ENCODE peak calls at places on chromosomes 1 and 21, in ten cellular contexts. One of them, this sample, is unnamed.

GRCh38 chr1:238485906-238486219 is 595.1 kb upstream of the ZP4 start:
- DNase-seq in esophagus muscularis mucosa: no peak
- DNase-seq in IMR-90: no peak
- DNase-seq in adrenal gland: no peak
- DNase-seq in Peyer's patch: no peak
- DNase-seq in uterus: peak; percentile 17
- DNase-seq in prostate gland: peak; percentile 11
- DNase-seq in K562: no peak
- DNase-seq in esophagus squamous epithelium: no peak
- DNase-seq in suprapubic skin: no peak
- DNase-seq in this sample: no peak

GRCh38 chr1:165703648-165704047 is 5.3 kb upstream of the ALDH9A1 start:
- DNase-seq in uterus: no peak
- DNase-seq in adrenal gland: no peak
- DNase-seq in Peyer's patch: no peak
- DNase-seq in suprapubic skin: no peak
- DNase-seq in esophagus muscularis mucosa: no peak
- DNase-seq in K562: no peak
- DNase-seq in IMR-90: no peak
- DNase-seq in prostate gland: no peak
- DNase-seq in esophagus squamous epithelium: no peak
- DNase-seq in this sample: no peak

GRCh38 chr1:2528016-2528415 is 1.6 kb upstream of the PANK4 start:
- DNase-seq in suprapubic skin: no peak
- DNase-seq in uterus: peak; percentile 48
- DNase-seq in Peyer's patch: no peak
- DNase-seq in adrenal gland: no peak
- DNase-seq in IMR-90: no peak
- DNase-seq in esophagus muscularis mucosa: no peak
- DNase-seq in esophagus squamous epithelium: no peak
- DNase-seq in prostate gland: peak; percentile 54
- DNase-seq in K562: peak; percentile 31
- DNase-seq in this sample: peak; percentile 46

GRCh38 chr21:43800124-43800523 is 10.7 kb downstream of the RRP1 start:
- DNase-seq in suprapubic skin: no peak
- DNase-seq in uterus: no peak
- DNase-seq in esophagus muscularis mucosa: no peak
- DNase-seq in esophagus squamous epithelium: no peak
- DNase-seq in IMR-90: no peak
- DNase-seq in Peyer's patch: no peak
- DNase-seq in adrenal gland: no peak
- DNase-seq in prostate gland: no peak
- DNase-seq in K562: no peak
- DNase-seq in this sample: no peak

GRCh38 chr1:82565546-82565945 is 764.8 kb downstream of the ADGRL2 start:
- DNase-seq in suprapubic skin: no peak
- DNase-seq in adrenal gland: peak; percentile 9
- DNase-seq in IMR-90: peak; percentile 1
- DNase-seq in Peyer's patch: no peak
- DNase-seq in esophagus squamous epithelium: no peak
- DNase-seq in K562: no peak
- DNase-seq in esophagus muscularis mucosa: no peak
- DNase-seq in uterus: no peak
- DNase-seq in prostate gland: no peak
- DNase-seq in this sample: peak; percentile 10

GRCh38 chr1:230570724-230571390 is 71.4 kb upstream of the COG2 start:
- DNase-seq in esophagus squamous epithelium: no peak
- DNase-seq in suprapubic skin: no peak
- DNase-seq in IMR-90: no peak
- DNase-seq in esophagus muscularis mucosa: no peak
- DNase-seq in K562: no peak
- DNase-seq in prostate gland: no peak
- DNase-seq in adrenal gland: no peak
- DNase-seq in Peyer's patch: no peak
- DNase-seq in uterus: no peak
- DNase-seq in this sample: peak; percentile 22

GRCh38 chr1:46983825-46984586 is 39.5 kb upstream of the CYP4X1 start:
- DNase-seq in esophagus squamous epithelium: no peak
- DNase-seq in K562: no peak
- DNase-seq in suprapubic skin: no peak
- DNase-seq in adrenal gland: no peak
- DNase-seq in Peyer's patch: no peak
- DNase-seq in prostate gland: no peak
- DNase-seq in esophagus muscularis mucosa: no peak
- DNase-seq in uterus: no peak
- DNase-seq in IMR-90: no peak
- DNase-seq in this sample: no peak

GRCh38 chr1:77762072-77762476 is 2.4 kb upstream of the USP33 start:
- DNase-seq in esophagus muscularis mucosa: no peak
- DNase-seq in IMR-90: peak; percentile 81
- DNase-seq in adrenal gland: no peak
- DNase-seq in uterus: no peak
- DNase-seq in prostate gland: no peak
- DNase-seq in K562: peak; percentile 79
- DNase-seq in suprapubic skin: no peak
- DNase-seq in esophagus squamous epithelium: no peak
- DNase-seq in Peyer's patch: no peak
- DNase-seq in this sample: no peak

GRCh38 chr1:201363455-201363854 is 14.0 kb downstream of the TNNT2 start:
- DNase-seq in Peyer's patch: peak; percentile 9
- DNase-seq in esophagus muscularis mucosa: no peak
- DNase-seq in esophagus squamous epithelium: no peak
- DNase-seq in K562: no peak
- DNase-seq in uterus: no peak
- DNase-seq in suprapubic skin: no peak
- DNase-seq in prostate gland: no peak
- DNase-seq in IMR-90: no peak
- DNase-seq in adrenal gland: no peak
- DNase-seq in this sample: no peak

GRCh38 chr1:107153033-107153432 is 12.2 kb downstream of the NTNG1 start:
- DNase-seq in esophagus squamous epithelium: no peak
- DNase-seq in uterus: no peak
- DNase-seq in adrenal gland: no peak
- DNase-seq in IMR-90: no peak
- DNase-seq in suprapubic skin: no peak
- DNase-seq in esophagus muscularis mucosa: no peak
- DNase-seq in K562: peak; percentile 11
- DNase-seq in Peyer's patch: no peak
- DNase-seq in prostate gland: no peak
- DNase-seq in this sample: no peak

GRCh38 chr1:10495942-10496341 is 21.2 kb downstream of the PEX14 start:
- DNase-seq in suprapubic skin: no peak
- DNase-seq in uterus: no peak
- DNase-seq in IMR-90: no peak
- DNase-seq in adrenal gland: no peak
- DNase-seq in esophagus squamous epithelium: no peak
- DNase-seq in K562: no peak
- DNase-seq in esophagus muscularis mucosa: no peak
- DNase-seq in prostate gland: peak; percentile 90
- DNase-seq in Peyer's patch: no peak
- DNase-seq in this sample: no peak

GRCh38 chr1:43021547-43022474 is 63.1 kb upstream of the SLC2A1 start:
- DNase-seq in adrenal gland: no peak
- DNase-seq in esophagus muscularis mucosa: no peak
- DNase-seq in suprapubic skin: peak; percentile 82
- DNase-seq in K562: no peak
- DNase-seq in uterus: no peak
- DNase-seq in IMR-90: no peak
- DNase-seq in prostate gland: peak; percentile 89
- DNase-seq in Peyer's patch: no peak
- DNase-seq in esophagus squamous epithelium: no peak
- DNase-seq in this sample: no peak

GRCh38 chr1:74571875-74572274 is 59.5 kb upstream of the LRRC53 start:
- DNase-seq in prostate gland: no peak
- DNase-seq in uterus: no peak
- DNase-seq in IMR-90: no peak
- DNase-seq in esophagus muscularis mucosa: no peak
- DNase-seq in adrenal gland: no peak
- DNase-seq in K562: no peak
- DNase-seq in Peyer's patch: no peak
- DNase-seq in esophagus squamous epithelium: no peak
- DNase-seq in suprapubic skin: no peak
- DNase-seq in this sample: no peak

GRCh38 chr1:27455166-27455811 is 34.7 kb downstream of the WASF2 start:
- DNase-seq in suprapubic skin: no peak
- DNase-seq in esophagus squamous epithelium: no peak
- DNase-seq in Peyer's patch: no peak
- DNase-seq in prostate gland: no peak
- DNase-seq in uterus: no peak
- DNase-seq in esophagus muscularis mucosa: no peak
- DNase-seq in K562: no peak
- DNase-seq in adrenal gland: no peak
- DNase-seq in IMR-90: no peak
- DNase-seq in this sample: no peak

GRCh38 chr1:204445860-204446412 is 34.3 kb upstream of the PPP1R15B start:
- DNase-seq in esophagus squamous epithelium: no peak
- DNase-seq in uterus: no peak
- DNase-seq in K562: peak; percentile 79
- DNase-seq in Peyer's patch: peak; percentile 76
- DNase-seq in esophagus muscularis mucosa: no peak
- DNase-seq in adrenal gland: no peak
- DNase-seq in prostate gland: no peak
- DNase-seq in suprapubic skin: no peak
- DNase-seq in IMR-90: peak; percentile 27
- DNase-seq in this sample: peak; percentile 54

GRCh38 chr1:226425431-226426031 is 17.6 kb upstream of the PARP1 start:
- DNase-seq in IMR-90: no peak
- DNase-seq in prostate gland: no peak
- DNase-seq in K562: peak; percentile 33
- DNase-seq in uterus: no peak
- DNase-seq in adrenal gland: no peak
- DNase-seq in Peyer's patch: no peak
- DNase-seq in suprapubic skin: no peak
- DNase-seq in esophagus muscularis mucosa: no peak
- DNase-seq in esophagus squamous epithelium: no peak
- DNase-seq in this sample: no peak

DNA sequence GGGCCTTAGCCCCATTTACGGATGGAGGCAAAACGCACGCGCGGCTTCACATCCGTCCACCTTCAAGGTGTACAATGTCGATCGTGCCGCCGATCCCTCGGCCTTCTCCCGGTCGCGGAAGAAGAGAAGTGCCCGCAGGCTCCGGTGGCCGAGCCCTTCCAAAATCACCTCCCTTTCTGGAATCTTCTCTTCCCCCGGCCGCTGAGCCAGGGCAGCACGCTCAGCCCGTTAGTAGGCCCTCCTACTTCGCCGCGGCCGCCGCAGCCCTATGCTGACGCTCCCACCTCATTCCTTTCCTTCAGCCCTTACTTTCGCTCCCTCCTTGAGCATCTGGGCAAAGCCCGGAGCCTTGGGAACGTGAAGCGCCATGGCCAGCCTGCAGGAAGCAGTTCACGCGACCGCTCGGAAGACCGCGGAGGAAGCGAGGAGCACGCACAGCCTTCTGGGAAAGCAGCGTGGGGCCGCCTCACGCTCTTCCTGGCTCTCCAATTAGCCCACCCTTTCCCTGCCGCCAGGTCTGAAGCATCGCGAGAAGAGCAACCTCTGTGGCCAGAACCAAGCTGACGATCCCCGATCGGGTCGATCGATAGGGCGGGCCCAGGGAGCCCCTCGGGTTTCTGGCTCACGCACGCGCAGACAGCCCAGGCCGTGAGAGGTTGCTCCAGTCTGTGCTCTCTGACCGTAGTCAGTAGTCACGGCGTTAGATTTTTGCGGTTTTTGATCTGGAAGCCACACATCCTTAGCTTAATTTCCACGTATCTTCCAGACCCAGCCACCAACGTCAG is at the start of gene CCT8:
- DNase-seq in esophagus muscularis mucosa: peak; percentile 98
- DNase-seq in IMR-90: peak; percentile 100
- DNase-seq in K562: peak; percentile 100
- DNase-seq in adrenal gland: peak; percentile 100
- DNase-seq in prostate gland: peak; percentile 99
- DNase-seq in Peyer's patch: peak; percentile 98
- DNase-seq in esophagus squamous epithelium: peak; percentile 93
- DNase-seq in uterus: peak; percentile 99
- DNase-seq in suprapubic skin: peak; percentile 98
- DNase-seq in this sample: peak; percentile 99
- TF ChIP-seq POLR2A in esophagus muscularis mucosa: peak; percentile 27
- TF ChIP-seq POLR2A in IMR-90: peak; percentile 96
- TF ChIP-seq POLR2A in K562: peak; percentile 99
- TF ChIP-seq POLR2A in adrenal gland: peak; percentile 62
- TF ChIP-seq POLR2A in prostate gland: peak; percentile 65
- TF ChIP-seq POLR2A in Peyer's patch: peak; percentile 80
- TF ChIP-seq POLR2A in esophagus squamous epithelium: peak; percentile 52
- TF ChIP-seq POLR2A in uterus: peak; percentile 80
- TF ChIP-seq POLR2A in suprapubic skin: peak; percentile 69
- TF ChIP-seq POLR2A in this sample: peak; percentile 97

DNA sequence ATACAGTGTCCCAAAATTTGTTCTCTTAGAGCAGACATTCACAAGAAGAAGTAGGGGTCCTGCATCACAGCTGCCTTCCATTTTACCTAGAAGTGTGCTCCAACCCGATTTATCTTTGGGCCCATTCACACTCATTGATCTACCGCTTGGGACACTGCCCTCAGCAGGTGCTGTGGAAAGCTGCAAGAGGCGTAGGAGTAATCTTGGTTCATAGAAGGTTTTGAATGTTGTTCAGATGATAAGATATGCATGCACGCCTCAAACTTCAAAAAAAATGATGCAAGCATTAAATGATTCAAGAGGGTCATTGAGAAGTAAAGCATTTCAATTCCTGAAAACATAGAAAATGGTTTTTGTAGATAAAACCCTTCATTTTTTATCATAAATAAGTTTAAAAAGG is 18.6 kb upstream of the C1orf105 start:
- DNase-seq in K562: peak; percentile 61
- DNase-seq in esophagus muscularis mucosa: no peak
- DNase-seq in adrenal gland: no peak
- DNase-seq in Peyer's patch: no peak
- DNase-seq in uterus: no peak
- DNase-seq in esophagus squamous epithelium: no peak
- DNase-seq in suprapubic skin: no peak
- DNase-seq in prostate gland: no peak
- DNase-seq in IMR-90: no peak
- DNase-seq in this sample: no peak
- TF ChIP-seq CTCF in K562: peak; percentile 64
- TF ChIP-seq CTCF in esophagus muscularis mucosa: no peak
- TF ChIP-seq CTCF in adrenal gland: no peak
- TF ChIP-seq CTCF in Peyer's patch: peak; percentile 6
- TF ChIP-seq CTCF in uterus: no peak
- TF ChIP-seq CTCF in esophagus squamous epithelium: no peak
- TF ChIP-seq CTCF in suprapubic skin: no peak
- TF ChIP-seq CTCF in prostate gland: no peak
- TF ChIP-seq CTCF in IMR-90: peak; percentile 8
- TF ChIP-seq CTCF in this sample: no peak

GRCh38 chr1:175409938-175410337 is 217.4 kb upstream of the KIAA0040 start:
- DNase-seq in uterus: no peak
- DNase-seq in K562: peak; percentile 88
- DNase-seq in adrenal gland: no peak
- DNase-seq in prostate gland: no peak
- DNase-seq in esophagus muscularis mucosa: no peak
- DNase-seq in suprapubic skin: no peak
- DNase-seq in Peyer's patch: no peak
- DNase-seq in esophagus squamous epithelium: no peak
- DNase-seq in IMR-90: no peak
- DNase-seq in this sample: no peak
- H3K27ac ChIP-seq in uterus: no peak overlapping the region
- H3K27ac ChIP-seq in K562: peak overlapping the region; percentile 25
- H3K27ac ChIP-seq in adrenal gland: no peak overlapping the region
- H3K27ac ChIP-seq in prostate gland: no peak overlapping the region
- H3K27ac ChIP-seq in esophagus muscularis mucosa: no peak overlapping the region
- H3K27ac ChIP-seq in suprapubic skin: no peak overlapping the region
- H3K27ac ChIP-seq in Peyer's patch: no peak overlapping the region
- H3K27ac ChIP-seq in esophagus squamous epithelium: no peak overlapping the region
- H3K27ac ChIP-seq in IMR-90: no peak overlapping the region
- H3K27ac ChIP-seq in this sample: no peak overlapping the region

GRCh38 chr1:161021168-161021958 is 411 bp upstream of the F11R start:
- DNase-seq in K562: peak; percentile 96
- DNase-seq in IMR-90: peak; percentile 20
- DNase-seq in esophagus squamous epithelium: peak; percentile 32
- DNase-seq in esophagus muscularis mucosa: peak; percentile 93
- DNase-seq in suprapubic skin: peak; percentile 92
- DNase-seq in prostate gland: peak; percentile 99
- DNase-seq in uterus: peak; percentile 37
- DNase-seq in adrenal gland: peak; percentile 93
- DNase-seq in Peyer's patch: peak; percentile 99
- DNase-seq in this sample: peak; percentile 99
- TF ChIP-seq POLR2A in K562: peak; percentile 94
- TF ChIP-seq POLR2A in IMR-90: no peak
- TF ChIP-seq POLR2A in esophagus squamous epithelium: peak; percentile 94
- TF ChIP-seq POLR2A in esophagus muscularis mucosa: no peak
- TF ChIP-seq POLR2A in suprapubic skin: peak; percentile 15
- TF ChIP-seq POLR2A in prostate gland: peak; percentile 75
- TF ChIP-seq POLR2A in uterus: no peak
- TF ChIP-seq POLR2A in adrenal gland: peak; percentile 5
- TF ChIP-seq POLR2A in Peyer's patch: peak; percentile 94
- TF ChIP-seq POLR2A in this sample: peak; percentile 99